ENCODE peak calls at places on chromosomes 2 and 18, in four cellular contexts. G is H1, S is GM12891, F is HepG2. N is an unnamed sample.

GRCh38 chr2:54626131-54626530 is 97.3 kb upstream of the EML6 start:
- DNase-seq in G (no peak), S (no peak), F (no peak), N (no peak)

GRCh38 chr18:77140439-77141109 is 8.0 kb upstream of the MBP start:
- DNase-seq in F (no peak), S (no peak), G (no peak), N (no peak)

GRCh38 chr18:45416168-45416567 is 199.1 kb upstream of the SLC14A2 start:
- DNase-seq in G (no peak), F (no peak), S (no peak), N (no peak)

GRCh38 chr2:233979748-233980147 is 62.6 kb downstream of the TRPM8 start:
- DNase-seq in G (no peak), F (no peak), S (no peak), N (no peak)

GRCh38 chr2:190181066-190181681 is 118.6 kb upstream of the MSTN start:
- DNase-seq in F (no peak), G (no peak), S (no peak), N (no peak)

GRCh38 chr2:238024986-238025385 is 35.8 kb upstream of the SCLY start:
- DNase-seq in S (no peak), F (no peak), G (no peak), N (no peak)

GRCh38 chr2:121471571-121472464 is 58.9 kb upstream of the RNU4ATAC start:
- DNase-seq in F (no peak), G (no peak), S (no peak), N (no peak)

GRCh38 chr2:233449921-233450853 is 95.9 kb downstream of the DGKD start:
- DNase-seq in G (no peak), S (no peak), F (no peak), N (no peak)

GRCh38 chr2:127389778-127390435 is 2.1 kb upstream of the MAP3K2 start:
- DNase-seq in G (no peak), F (no peak), S (no peak), N (no peak)

GRCh38 chr2:200042944-200043343 is 87.6 kb downstream of the MAIP1 start:
- DNase-seq in S (no peak), G (no peak), F (no peak), N (no peak)

GRCh38 chr18:58579561-58580047 is 49.3 kb downstream of the ALPK2 start:
- DNase-seq in S (no peak), F (peak; percentile 90), G (no peak), N (no peak)

GRCh38 chr2:201071305-201072200 is at the start of the genes HYCC2 and NDUFB3:
- DNase-seq in S (peak; percentile 74), F (peak; percentile 95), G (peak; percentile 90), N (peak; percentile 73)
- TF ChIP-seq POLR2A in S (peak; percentile 84), F (peak; percentile 65), G (no peak), N (peak; percentile 78)

GRCh38 chr18:23648930-23649622 is 13.6 kb downstream of the ANKRD29 start:
- DNase-seq in G (no peak), F (no peak), S (no peak), N (no peak)

GRCh38 chr18:23648456-23648855 is 14.3 kb downstream of the ANKRD29 start:
- DNase-seq in G (no peak), S (no peak), F (no peak), N (no peak)

GRCh38 chr18:23643815-23644214 is 18.9 kb downstream of the ANKRD29 start:
- DNase-seq in F (no peak), S (no peak), G (no peak), N (no peak)

GRCh38 chr18:23645561-23645960 is 17.1 kb downstream of the ANKRD29 start:
- DNase-seq in S (no peak), G (no peak), F (no peak), N (no peak)

GRCh38 chr18:23646282-23646681 is 16.4 kb downstream of the ANKRD29 start:
- DNase-seq in G (no peak), F (no peak), S (no peak), N (no peak)
- TF ChIP-seq TAF1 in G (no peak), F (no peak), S (no peak), N (no peak)

GRCh38 chr2:102334471-102334870 is 21.1 kb upstream of the IL18R1 start:
- DNase-seq in G (no peak), F (no peak), S (no peak), N (no peak)

GRCh38 chr2:102337481-102338386 is 17.9 kb upstream of the IL18R1 start:
- DNase-seq in S (no peak), G (no peak), F (no peak), N (no peak)

GRCh38 chr2:102337012-102337411 is 18.6 kb upstream of the IL18R1 start:
- DNase-seq in S (no peak), F (no peak), G (no peak), N (no peak)

GRCh38 chr2:102336502-102336945 is 19.1 kb upstream of the IL18R1 start:
- DNase-seq in G (no peak), F (no peak), S (no peak), N (no peak)

DNA sequence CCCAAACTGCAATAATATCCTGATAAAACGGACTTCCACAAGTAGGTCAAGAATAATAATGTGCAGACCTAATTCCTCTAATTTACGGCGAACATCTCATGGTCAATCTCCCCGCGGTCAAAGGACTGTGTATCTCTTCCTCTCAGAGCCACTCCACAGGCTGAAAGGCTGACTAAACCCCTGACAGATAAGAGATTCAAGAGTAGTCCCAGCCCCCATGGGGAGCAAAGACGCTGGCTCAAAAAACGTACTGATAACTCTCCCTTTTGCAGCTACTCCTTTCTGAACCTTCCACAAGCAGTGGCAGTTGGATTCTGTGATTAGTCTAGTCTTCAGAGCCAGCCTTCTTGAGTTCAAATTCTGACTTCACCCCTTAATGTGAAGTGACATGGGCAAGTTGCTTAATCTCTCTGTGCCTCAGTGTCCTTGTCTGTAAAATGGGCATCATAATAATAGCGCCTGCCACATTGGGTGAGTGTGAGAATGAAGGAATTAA is 19.7 kb upstream of the IL18R1 start:
- DNase-seq in F (no peak), G (no peak), S (no peak), N (no peak)
- TF ChIP-seq POLR2A in F (no peak), G (no peak), S (no peak), N (no peak)

GRCh38 chr2:3741372-3741771 is 38.0 kb downstream of the DCDC2C start:
- DNase-seq in G (no peak), S (no peak), F (no peak), N (no peak)

GRCh38 chr2:3739313-3739712 is 35.9 kb downstream of the DCDC2C start:
- DNase-seq in S (no peak), F (no peak), G (no peak), N (no peak)

GRCh38 chr2:3736112-3736511 is 32.7 kb downstream of the DCDC2C start:
- DNase-seq in G (no peak), F (no peak), S (no peak), N (no peak)

GRCh38 chr2:3737128-3737527 is 33.8 kb downstream of the DCDC2C start:
- DNase-seq in S (no peak), G (no peak), F (no peak), N (no peak)

GRCh38 chr2:3738454-3738853 is 35.1 kb downstream of the DCDC2C start:
- DNase-seq in G (no peak), F (peak; percentile 74), S (peak; percentile 27), N (no peak)
- TF ChIP-seq TAF1 in G (no peak), F (no peak), S (no peak), N (no peak)

GRCh38 chr2:177231270-177231669 is 18.7 kb downstream of the HNRNPA3 start:
- DNase-seq in G (no peak), S (no peak), F (no peak), N (no peak)

GRCh38 chr2:177234267-177234666 is 21.7 kb downstream of the HNRNPA3 start:
- DNase-seq in G (no peak), S (no peak), F (no peak), N (no peak)

GRCh38 chr2:177232098-177232704 is 19.6 kb downstream of the HNRNPA3 start:
- DNase-seq in F (no peak), G (no peak), S (no peak), N (no peak)

GRCh38 chr2:177225965-177226360 is 13.4 kb downstream of the HNRNPA3 start:
- DNase-seq in G (no peak), F (no peak), S (no peak), N (no peak)

DNA sequence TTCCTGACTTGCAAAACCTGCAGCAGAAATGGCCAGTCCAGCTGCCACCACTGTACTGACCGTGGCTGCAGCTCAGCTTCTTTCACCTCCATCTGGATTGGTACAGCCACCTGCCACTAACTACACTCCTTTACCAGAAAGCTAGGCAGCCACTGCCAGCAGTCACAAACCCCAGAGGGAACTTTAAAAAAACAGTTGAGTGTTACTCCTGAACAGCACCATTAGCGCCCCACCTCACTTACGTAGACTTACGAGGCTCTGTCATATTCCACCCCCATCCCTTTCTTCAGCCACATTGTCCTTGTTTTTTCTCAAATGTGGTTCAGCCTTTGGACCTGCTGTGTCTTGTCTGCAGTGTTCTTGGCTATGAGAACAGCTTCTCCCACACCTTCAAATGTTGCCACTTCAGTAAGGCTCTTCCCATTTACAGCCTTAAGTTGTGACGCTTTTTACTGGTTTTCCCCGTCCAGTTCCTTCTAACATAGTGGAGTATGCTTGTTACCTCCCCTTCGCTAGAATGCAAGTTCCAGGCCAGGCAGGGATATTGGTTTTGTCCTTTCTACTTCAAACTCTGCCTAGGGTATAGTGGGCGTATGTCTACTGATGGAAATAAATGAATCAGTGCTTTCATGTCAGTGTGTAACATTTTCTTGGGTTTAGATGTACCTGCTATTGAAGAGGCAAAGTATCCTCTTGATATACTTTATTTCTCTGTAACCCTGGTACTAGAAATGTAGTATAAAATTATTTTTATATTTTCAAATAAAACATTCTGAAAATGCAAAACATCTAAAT is 17.1 kb downstream of the HNRNPA3 start:
- DNase-seq in S (no peak), F (no peak), G (no peak), N (no peak)
- TF ChIP-seq POLR2A in S (peak; percentile 82), F (no peak), G (no peak), N (peak; percentile 47)

GRCh38 chr2:150587547-150588209 is 100.2 kb upstream of the RND3 start:
- DNase-seq in F (no peak), G (no peak), S (no peak), N (no peak)
- TF ChIP-seq TAF1 in F (no peak), G (no peak), S (no peak), N (no peak)

GRCh38 chr2:61017556-61018318 is at the start of the genes PEX13 and PUS10:
- DNase-seq in F (peak; percentile 99), G (peak; percentile 91), S (peak; percentile 53), N (peak; percentile 64)
- TF ChIP-seq POLR2A in F (peak; percentile 91), G (no peak), S (no peak), N (no peak)

DNA sequence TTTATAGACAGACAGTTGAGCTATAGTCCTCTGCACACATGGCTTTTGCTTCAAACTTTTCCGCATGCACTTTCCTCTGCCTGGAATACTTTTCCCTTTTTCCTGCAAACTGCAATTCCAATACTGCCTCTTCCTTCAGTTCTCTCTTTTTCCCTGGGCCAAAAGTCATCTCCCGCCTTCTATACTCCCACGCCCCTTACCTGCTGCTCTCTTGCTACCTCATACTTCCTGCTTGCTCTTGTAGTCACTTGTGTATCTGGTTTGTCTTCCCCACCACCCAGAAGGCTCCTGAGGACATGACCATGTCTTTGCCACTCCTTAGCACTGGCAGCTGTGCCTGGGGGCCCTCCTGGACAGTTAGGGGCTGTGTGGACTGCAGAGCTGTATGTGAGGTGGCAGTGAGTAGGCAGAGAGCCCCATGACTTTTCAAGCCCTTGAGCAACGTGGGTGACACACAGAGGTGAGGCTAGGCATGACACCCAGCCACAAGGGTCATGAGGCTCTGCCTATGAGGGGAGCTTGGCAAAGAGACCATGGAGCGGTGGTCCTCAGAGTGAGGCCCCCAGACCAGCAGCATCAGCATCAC is 23.2 kb downstream of the SPEG start:
- DNase-seq in G (no peak), S (no peak), F (no peak), N (no peak)
- TF ChIP-seq TAF1 in G (no peak), S (no peak), F (no peak), N (no peak)

N was measured in GM12892.